ENCODE peak calls at places on chromosome 3, in nine cellular contexts. One of them, this sample, is unnamed. For H3K4me1, the result is how much of the 10 kb centered on the place peaks cover.

GRCh38 chr3:97841304-97841703 is 19.5 kb downstream of the CRYBG3 start:
- DNase-seq in breast epithelium: no peak
- DNase-seq in body of pancreas: no peak
- DNase-seq in neuronal stem cell: no peak
- DNase-seq in A673: no peak
- DNase-seq in GM12878: no peak
- DNase-seq in H1: no peak
- DNase-seq in CD8-positive, alpha-beta memory T cell: no peak
- DNase-seq in small intestine: no peak
- DNase-seq in this sample: no peak

GRCh38 chr3:48573973-48574585 is 10.5 kb upstream of the UCN2 start:
- DNase-seq in small intestine: no peak
- DNase-seq in neuronal stem cell: no peak
- DNase-seq in GM12878: no peak
- DNase-seq in H1: no peak
- DNase-seq in A673: no peak
- DNase-seq in CD8-positive, alpha-beta memory T cell: no peak
- DNase-seq in breast epithelium: no peak
- DNase-seq in body of pancreas: no peak
- DNase-seq in this sample: no peak

GRCh38 chr3:17412950-17413530 is 329.4 kb downstream of the TBC1D5 start:
- DNase-seq in breast epithelium: no peak
- DNase-seq in H1: no peak
- DNase-seq in A673: peak
- DNase-seq in neuronal stem cell: peak
- DNase-seq in body of pancreas: peak
- DNase-seq in GM12878: peak
- DNase-seq in small intestine: peak
- DNase-seq in CD8-positive, alpha-beta memory T cell: peak
- DNase-seq in this sample: no peak

GRCh38 chr3:85594648-85595047 is 635.9 kb downstream of the CADM2 start:
- DNase-seq in A673: no peak
- DNase-seq in breast epithelium: no peak
- DNase-seq in GM12878: no peak
- DNase-seq in CD8-positive, alpha-beta memory T cell: no peak
- DNase-seq in small intestine: no peak
- DNase-seq in neuronal stem cell: no peak
- DNase-seq in H1: no peak
- DNase-seq in body of pancreas: no peak
- DNase-seq in this sample: no peak

GRCh38 chr3:62888180-62888579 is 13.0 kb upstream of the CADPS start:
- DNase-seq in GM12878: no peak
- DNase-seq in CD8-positive, alpha-beta memory T cell: no peak
- DNase-seq in neuronal stem cell: no peak
- DNase-seq in A673: no peak
- DNase-seq in small intestine: peak
- DNase-seq in breast epithelium: no peak
- DNase-seq in body of pancreas: no peak
- DNase-seq in H1: no peak
- DNase-seq in this sample: no peak

GRCh38 chr3:43735618-43736017 is 44.9 kb downstream of the ABHD5 start:
- DNase-seq in small intestine: peak
- DNase-seq in body of pancreas: no peak
- DNase-seq in H1: no peak
- DNase-seq in GM12878: no peak
- DNase-seq in breast epithelium: no peak
- DNase-seq in CD8-positive, alpha-beta memory T cell: no peak
- DNase-seq in A673: no peak
- DNase-seq in neuronal stem cell: no peak
- DNase-seq in this sample: no peak

GRCh38 chr3:192860464-192860863 is 57.2 kb downstream of the MB21D2 start:
- DNase-seq in CD8-positive, alpha-beta memory T cell: no peak
- DNase-seq in H1: no peak
- DNase-seq in GM12878: no peak
- DNase-seq in breast epithelium: no peak
- DNase-seq in body of pancreas: no peak
- DNase-seq in small intestine: no peak
- DNase-seq in A673: no peak
- DNase-seq in neuronal stem cell: no peak
- DNase-seq in this sample: no peak

GRCh38 chr3:124299831-124300230 is 307.9 kb upstream of the ROPN1 start:
- DNase-seq in neuronal stem cell: no peak
- DNase-seq in GM12878: no peak
- DNase-seq in CD8-positive, alpha-beta memory T cell: no peak
- DNase-seq in A673: no peak
- DNase-seq in H1: no peak
- DNase-seq in small intestine: no peak
- DNase-seq in body of pancreas: no peak
- DNase-seq in breast epithelium: no peak
- DNase-seq in this sample: no peak

GRCh38 chr3:177673105-177673804 is 476.0 kb upstream of the TBL1XR1 start:
- DNase-seq in H1: no peak
- DNase-seq in A673: no peak
- DNase-seq in GM12878: no peak
- DNase-seq in breast epithelium: no peak
- DNase-seq in neuronal stem cell: no peak
- DNase-seq in body of pancreas: peak
- DNase-seq in small intestine: no peak
- DNase-seq in CD8-positive, alpha-beta memory T cell: no peak
- DNase-seq in this sample: no peak

GRCh38 chr3:124413989-124414598 is 316.2 kb upstream of the UMPS start:
- DNase-seq in small intestine: peak
- DNase-seq in GM12878: no peak
- DNase-seq in A673: no peak
- DNase-seq in neuronal stem cell: no peak
- DNase-seq in breast epithelium: no peak
- DNase-seq in CD8-positive, alpha-beta memory T cell: no peak
- DNase-seq in H1: no peak
- DNase-seq in body of pancreas: peak
- DNase-seq in this sample: peak

GRCh38 chr3:128280466-128281455 is 127.5 kb downstream of the EEFSEC start:
- DNase-seq in H1: peak
- DNase-seq in neuronal stem cell: no peak
- DNase-seq in CD8-positive, alpha-beta memory T cell: no peak
- DNase-seq in A673: no peak
- DNase-seq in small intestine: no peak
- DNase-seq in body of pancreas: no peak
- DNase-seq in breast epithelium: no peak
- DNase-seq in GM12878: no peak
- DNase-seq in this sample: no peak

GRCh38 chr3:193572426-193572908 is 17.8 kb upstream of the ATP13A4 start:
- DNase-seq in breast epithelium: no peak
- DNase-seq in H1: no peak
- DNase-seq in neuronal stem cell: peak
- DNase-seq in body of pancreas: peak
- DNase-seq in A673: peak
- DNase-seq in small intestine: peak
- DNase-seq in CD8-positive, alpha-beta memory T cell: peak
- DNase-seq in GM12878: no peak
- DNase-seq in this sample: no peak

GRCh38 chr3:124276163-124276862 is 284.4 kb upstream of the ROPN1 start:
- DNase-seq in body of pancreas: no peak
- DNase-seq in GM12878: no peak
- DNase-seq in small intestine: peak
- DNase-seq in neuronal stem cell: no peak
- DNase-seq in breast epithelium: no peak
- DNase-seq in A673: no peak
- DNase-seq in H1: no peak
- DNase-seq in CD8-positive, alpha-beta memory T cell: no peak
- DNase-seq in this sample: no peak

GRCh38 chr3:19154693-19155250 is 6.5 kb downstream of the KCNH8 start:
- DNase-seq in GM12878: no peak
- DNase-seq in neuronal stem cell: no peak
- DNase-seq in A673: no peak
- DNase-seq in H1: no peak
- DNase-seq in breast epithelium: no peak
- DNase-seq in small intestine: no peak
- DNase-seq in CD8-positive, alpha-beta memory T cell: no peak
- DNase-seq in body of pancreas: no peak
- DNase-seq in this sample: no peak

GRCh38 chr3:122357828-122358617 is 25.0 kb downstream of the MIX23 start:
- DNase-seq in breast epithelium: no peak
- DNase-seq in small intestine: no peak
- DNase-seq in H1: no peak
- DNase-seq in A673: peak
- DNase-seq in CD8-positive, alpha-beta memory T cell: no peak
- DNase-seq in GM12878: no peak
- DNase-seq in body of pancreas: no peak
- DNase-seq in neuronal stem cell: no peak
- DNase-seq in this sample: no peak

GRCh38 chr3:136197159-136197715 is 1.1 kb upstream of the MSL2 start:
- DNase-seq in GM12878: no peak
- DNase-seq in H1: no peak
- DNase-seq in small intestine: peak
- DNase-seq in CD8-positive, alpha-beta memory T cell: no peak
- DNase-seq in breast epithelium: no peak
- DNase-seq in neuronal stem cell: no peak
- DNase-seq in body of pancreas: no peak
- DNase-seq in A673: no peak
- DNase-seq in this sample: no peak

GRCh38 chr3:167749209-167749608 is 13.7 kb downstream of the SERPINI1 start:
- DNase-seq in body of pancreas: no peak
- DNase-seq in neuronal stem cell: no peak
- DNase-seq in H1: no peak
- DNase-seq in small intestine: no peak
- DNase-seq in A673: no peak
- DNase-seq in CD8-positive, alpha-beta memory T cell: no peak
- DNase-seq in GM12878: no peak
- DNase-seq in breast epithelium: no peak
- DNase-seq in this sample: no peak

GRCh38 chr3:138113309-138113708 is 2.1 kb downstream of the DZIP1L start:
- DNase-seq in A673: peak
- DNase-seq in breast epithelium: no peak
- DNase-seq in H1: no peak
- DNase-seq in small intestine: no peak
- DNase-seq in GM12878: no peak
- DNase-seq in body of pancreas: peak
- DNase-seq in CD8-positive, alpha-beta memory T cell: no peak
- DNase-seq in neuronal stem cell: no peak
- DNase-seq in this sample: no peak

GRCh38 chr3:52215351-52215750 is 10.1 kb downstream of the TLR9 start:
- DNase-seq in GM12878: no peak
- DNase-seq in H1: no peak
- DNase-seq in neuronal stem cell: no peak
- DNase-seq in breast epithelium: no peak
- DNase-seq in body of pancreas: no peak
- DNase-seq in A673: no peak
- DNase-seq in CD8-positive, alpha-beta memory T cell: no peak
- DNase-seq in small intestine: no peak
- DNase-seq in this sample: no peak

GRCh38 chr3:52218454-52218853 is 7.0 kb downstream of the TLR9 start:
- DNase-seq in H1: no peak
- DNase-seq in A673: no peak
- DNase-seq in CD8-positive, alpha-beta memory T cell: no peak
- DNase-seq in neuronal stem cell: no peak
- DNase-seq in small intestine: peak
- DNase-seq in breast epithelium: no peak
- DNase-seq in body of pancreas: no peak
- DNase-seq in GM12878: no peak
- DNase-seq in this sample: peak

GRCh38 chr3:52217409-52217805 is 8.0 kb downstream of the TLR9 start:
- DNase-seq in small intestine: no peak
- DNase-seq in neuronal stem cell: no peak
- DNase-seq in breast epithelium: no peak
- DNase-seq in body of pancreas: no peak
- DNase-seq in H1: no peak
- DNase-seq in GM12878: no peak
- DNase-seq in A673: no peak
- DNase-seq in CD8-positive, alpha-beta memory T cell: no peak
- DNase-seq in this sample: no peak

GRCh38 chr3:52218026-52218425 is 7.4 kb downstream of the TLR9 start:
- DNase-seq in A673: no peak
- DNase-seq in body of pancreas: no peak
- DNase-seq in GM12878: no peak
- DNase-seq in small intestine: peak
- DNase-seq in CD8-positive, alpha-beta memory T cell: no peak
- DNase-seq in neuronal stem cell: no peak
- DNase-seq in H1: no peak
- DNase-seq in breast epithelium: no peak
- DNase-seq in this sample: peak

GRCh38 chr3:52216585-52217408 is 8.6 kb downstream of the TLR9 start:
- DNase-seq in breast epithelium: peak
- DNase-seq in GM12878: no peak
- DNase-seq in small intestine: peak
- DNase-seq in CD8-positive, alpha-beta memory T cell: no peak
- DNase-seq in body of pancreas: peak
- DNase-seq in neuronal stem cell: no peak
- DNase-seq in A673: no peak
- DNase-seq in H1: no peak
- DNase-seq in this sample: peak
- H3K4me1 ChIP-seq in breast epithelium: under half
- H3K4me1 ChIP-seq in GM12878: under half
- H3K4me1 ChIP-seq in small intestine: under half
- H3K4me1 ChIP-seq in CD8-positive, alpha-beta memory T cell: half or more
- H3K4me1 ChIP-seq in body of pancreas: under half
- H3K4me1 ChIP-seq in neuronal stem cell: under half
- H3K4me1 ChIP-seq in A673: under half
- H3K4me1 ChIP-seq in H1: under half
- H3K4me1 ChIP-seq in this sample: under half

GRCh38 chr3:184173374-184173722 is 1.3 kb upstream of the AP2M1 start:
- DNase-seq in H1: no peak
- DNase-seq in CD8-positive, alpha-beta memory T cell: no peak
- DNase-seq in body of pancreas: no peak
- DNase-seq in small intestine: no peak
- DNase-seq in A673: no peak
- DNase-seq in breast epithelium: no peak
- DNase-seq in neuronal stem cell: no peak
- DNase-seq in GM12878: no peak
- DNase-seq in this sample: no peak
- H3K4me1 ChIP-seq in H1: under half
- H3K4me1 ChIP-seq in CD8-positive, alpha-beta memory T cell: under half
- H3K4me1 ChIP-seq in body of pancreas: under half
- H3K4me1 ChIP-seq in small intestine: under half
- H3K4me1 ChIP-seq in A673: under half
- H3K4me1 ChIP-seq in breast epithelium: under half
- H3K4me1 ChIP-seq in neuronal stem cell: under half
- H3K4me1 ChIP-seq in GM12878: under half
- H3K4me1 ChIP-seq in this sample: under half

GRCh38 chr3:184011230-184011876 is 6.3 kb downstream of the ABCC5 start:
- DNase-seq in CD8-positive, alpha-beta memory T cell: no peak
- DNase-seq in breast epithelium: no peak
- DNase-seq in H1: no peak
- DNase-seq in A673: no peak
- DNase-seq in GM12878: no peak
- DNase-seq in neuronal stem cell: no peak
- DNase-seq in body of pancreas: no peak
- DNase-seq in small intestine: no peak
- DNase-seq in this sample: no peak
- H3K4me1 ChIP-seq in CD8-positive, alpha-beta memory T cell: under half
- H3K4me1 ChIP-seq in breast epithelium: under half
- H3K4me1 ChIP-seq in H1: under half
- H3K4me1 ChIP-seq in A673: under half
- H3K4me1 ChIP-seq in GM12878: under half
- H3K4me1 ChIP-seq in neuronal stem cell: under half
- H3K4me1 ChIP-seq in body of pancreas: under half
- H3K4me1 ChIP-seq in small intestine: under half
- H3K4me1 ChIP-seq in this sample: under half

DNA sequence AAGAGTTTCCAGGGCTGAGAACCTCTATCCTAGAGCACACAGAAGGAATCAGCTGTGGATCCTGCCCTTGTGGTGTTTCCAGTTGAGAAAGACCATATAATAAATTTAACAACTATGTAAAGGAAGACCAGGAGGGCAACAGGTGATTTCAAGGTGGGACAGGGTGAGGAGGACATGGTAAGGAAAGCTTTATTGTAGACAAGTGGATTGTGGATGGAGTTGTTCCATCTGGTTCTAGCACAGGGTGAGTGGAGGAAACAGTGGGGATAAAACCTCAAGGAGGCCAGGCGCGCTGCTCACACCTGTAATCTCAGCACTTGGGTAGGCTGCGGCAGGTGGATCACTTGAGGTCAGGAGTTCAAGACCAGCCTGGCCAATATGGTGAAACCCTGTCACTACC is 17.1 kb downstream of the SIAH2 start:
- DNase-seq in neuronal stem cell: no peak
- DNase-seq in GM12878: no peak
- DNase-seq in A673: no peak
- DNase-seq in CD8-positive, alpha-beta memory T cell: no peak
- DNase-seq in breast epithelium: no peak
- DNase-seq in H1: no peak
- DNase-seq in small intestine: no peak
- DNase-seq in body of pancreas: no peak
- DNase-seq in this sample: no peak
- H3K4me1 ChIP-seq in neuronal stem cell: under half
- H3K4me1 ChIP-seq in GM12878: under half
- H3K4me1 ChIP-seq in A673: half or more
- H3K4me1 ChIP-seq in CD8-positive, alpha-beta memory T cell: under half
- H3K4me1 ChIP-seq in breast epithelium: under half
- H3K4me1 ChIP-seq in H1: under half
- H3K4me1 ChIP-seq in small intestine: under half
- H3K4me1 ChIP-seq in body of pancreas: half or more
- H3K4me1 ChIP-seq in this sample: half or more